ENCODE peak calls at places on chromosome 20, in five cellular contexts. K is gastrocnemius medialis, S is fibroblast of mammary gland, C is Peyer's patch, Y is transverse colon. B is an unnamed sample.

GRCh38 chr20:14664101-14664500 is 326.7 kb upstream of the FLRT3 start:
- DNase-seq in S (no peak), Y (no peak), C (no peak), K (no peak), B (no peak)

GRCh38 chr20:60101201-60101893 is 143.1 kb downstream of the CDH26 start:
- DNase-seq in K (no peak), Y (no peak), S (no peak), C (no peak), B (no peak)

GRCh38 chr20:6924681-6925080 is 157.2 kb downstream of the BMP2 start:
- DNase-seq in K (no peak), Y (no peak), C (no peak), S (no peak), B (no peak)

GRCh38 chr20:7180261-7181045 is 413.0 kb downstream of the BMP2 start:
- DNase-seq in S (peak), K (no peak), Y (no peak), C (no peak), B (no peak)

GRCh38 chr20:37249304-37249703 is 12.3 kb downstream of the GHRH start:
- DNase-seq in Y (no peak), K (no peak), S (no peak), C (no peak), B (no peak)

GRCh38 chr20:1401431-1401907 is 8.6 kb upstream of the FKBP1A start:
- DNase-seq in K (no peak), S (no peak), C (no peak), Y (no peak), B (no peak)

GRCh38 chr20:18057106-18057993 is at the start of gene OVOL2:
- DNase-seq in S (no peak), C (peak), K (no peak), Y (peak), B (no peak)

GRCh38 chr20:34628026-34628425 is 48.9 kb downstream of the PIGU start:
- DNase-seq in Y (no peak), K (no peak), S (no peak), C (no peak), B (no peak)

GRCh38 chr20:40863337-40863919 is 165.2 kb upstream of the TOP1 start:
- DNase-seq in K (no peak), Y (no peak), S (no peak), C (no peak), B (no peak)

GRCh38 chr20:36463212-36464061 is 77.9 kb upstream of the MYL9 start:
- DNase-seq in C (no peak), S (no peak), K (peak), Y (no peak), B (no peak)

GRCh38 chr20:17226410-17227198 is at the start of gene PCSK2:
- DNase-seq in Y (peak), K (no peak), C (no peak), S (peak), B (no peak)

GRCh38 chr20:53866787-53867740 is 203.3 kb downstream of the BCAS1 start:
- DNase-seq in C (no peak), K (no peak), Y (no peak), S (no peak), B (no peak)

GRCh38 chr20:13119583-13119982 is 101.5 kb upstream of the ISM1 start:
- DNase-seq in S (peak), C (peak), K (peak), Y (peak), B (no peak)

GRCh38 chr20:21241400-21241799 is 61.7 kb upstream of the XRN2 start:
- DNase-seq in S (no peak), K (no peak), C (no peak), Y (no peak), B (no peak)

GRCh38 chr20:7696311-7696710 is 243.9 kb downstream of the HAO1 start:
- DNase-seq in Y (no peak), C (no peak), S (peak), K (no peak), B (no peak)

GRCh38 chr20:23887856-23888255 is 8.3 kb upstream of the CST5 start:
- DNase-seq in C (no peak), Y (no peak), S (no peak), K (no peak), B (no peak)

GRCh38 chr20:4415281-4415680 is 306.4 kb upstream of the PRND start:
- DNase-seq in Y (no peak), K (no peak), S (no peak), C (no peak), B (no peak)

GRCh38 chr20:9121211-9121610 is 52.3 kb downstream of the PLCB4 start:
- DNase-seq in Y (no peak), C (no peak), K (no peak), S (no peak), B (no peak)

GRCh38 chr20:59405226-59405815 is 104.9 kb downstream of the EDN3 start:
- DNase-seq in K (no peak), C (no peak), Y (no peak), S (no peak), B (no peak)

GRCh38 chr20:61331542-61331941 is 79.5 kb downstream of the CDH4 start:
- DNase-seq in Y (no peak), K (no peak), S (no peak), C (no peak), B (no peak)

GRCh38 chr20:36744764-36745191 is 1.1 kb downstream of the NDRG3 start:
- DNase-seq in Y (no peak), C (no peak), S (peak), K (peak), B (peak)

GRCh38 chr20:10280016-10280908 is 61.6 kb downstream of the SNAP25 start:
- DNase-seq in C (no peak), K (no peak), S (no peak), Y (no peak), B (no peak)

GRCh38 chr20:23200914-23201313 is 114.8 kb upstream of the CD93 start:
- DNase-seq in Y (peak), K (no peak), S (peak), C (peak), B (no peak)

GRCh38 chr20:47016068-47016664 is 121.5 kb downstream of the EYA2 start:
- DNase-seq in C (no peak), K (no peak), Y (no peak), S (no peak), B (no peak)

GRCh38 chr20:12153616-12154015 is 235.9 kb downstream of the BTBD3 start:
- DNase-seq in C (no peak), K (no peak), Y (no peak), S (peak), B (no peak)

GRCh38 chr20:48777005-48777404 is 50.8 kb downstream of the PREX1 start:
- DNase-seq in K (no peak), Y (no peak), C (no peak), S (no peak), B (no peak)
- H3K4me3 ChIP-seq in K (no peak), Y (no peak), C (no peak), S (no peak), B (no peak)

GRCh38 chr20:57704245-57704644 is 5.6 kb downstream of the PMEPA1 start:
- DNase-seq in C (no peak), S (no peak), K (no peak), Y (no peak), B (no peak)
- H3K4me3 ChIP-seq in C (no peak), S (no peak), K (no peak), Y (no peak), B (peak)

GRCh38 chr20:44401770-44402390 is 46.4 kb downstream of the HNF4A start:
- DNase-seq in Y (no peak), C (no peak), K (no peak), S (no peak), B (no peak)

GRCh38 chr20:44399446-44399845 is 43.9 kb downstream of the HNF4A start:
- DNase-seq in S (no peak), K (no peak), Y (no peak), C (no peak), B (no peak)

GRCh38 chr20:44400671-44401051 is 45.2 kb downstream of the HNF4A start:
- DNase-seq in Y (no peak), K (no peak), S (no peak), C (peak), B (no peak)

GRCh38 chr20:44402391-44403193 is 47.1 kb downstream of the HNF4A start:
- DNase-seq in C (no peak), Y (peak), S (no peak), K (no peak), B (no peak)

GRCh38 chr20:44401052-44401769 is 45.7 kb downstream of the HNF4A start:
- DNase-seq in K (no peak), C (peak), Y (peak), S (no peak), B (no peak)
- H3K4me3 ChIP-seq in K (no peak), C (peak), Y (peak), S (no peak), B (no peak)

GRCh38 chr20:19757487-19757972 is 528 bp upstream of the RIN2 start:
- DNase-seq in C (peak), K (peak), Y (peak), S (peak), B (peak)
- H3K4me3 ChIP-seq in C (peak), K (peak), Y (peak), S (peak), B (peak)

GRCh38 chr20:62651285-62652021 is 9.2 kb downstream of the SLCO4A1 start:
- DNase-seq in S (no peak), Y (peak), K (no peak), C (peak), B (peak)

GRCh38 chr20:62653373-62653772 is 11.1 kb downstream of the SLCO4A1 start:
- DNase-seq in S (no peak), C (no peak), Y (no peak), K (no peak), B (no peak)

GRCh38 chr20:62653951-62654685 is 11.8 kb downstream of the SLCO4A1 start:
- DNase-seq in K (no peak), Y (no peak), C (no peak), S (no peak), B (no peak)

GRCh38 chr20:62652051-62652893 is 10.0 kb downstream of the SLCO4A1 start:
- DNase-seq in C (peak), Y (peak), S (peak), K (peak), B (peak)

DNA sequence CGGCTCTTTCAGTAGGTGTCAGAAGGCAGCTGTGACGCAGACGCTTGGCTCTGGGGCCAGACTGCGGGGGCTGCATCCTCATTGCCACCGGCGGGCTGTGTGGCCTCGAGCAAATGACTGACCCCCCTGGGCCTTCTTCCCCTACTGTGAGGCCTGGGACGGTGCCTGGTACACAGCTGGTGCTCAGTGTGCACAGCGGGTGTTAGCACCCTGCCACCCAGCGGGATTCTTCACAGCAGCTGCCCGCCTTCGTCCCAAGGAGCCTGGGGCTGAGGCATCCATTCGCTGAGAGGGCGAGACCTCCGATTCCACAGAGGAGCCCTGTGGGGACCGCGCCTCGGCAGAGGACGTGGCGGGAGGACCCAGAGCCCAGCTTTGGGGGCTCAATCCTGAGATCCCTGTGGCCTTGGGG is 10.6 kb downstream of the SLCO4A1 start:
- DNase-seq in Y (no peak), S (no peak), C (no peak), K (no peak), B (no peak)
- H3K4me3 ChIP-seq in Y (peak), S (no peak), C (peak), K (peak), B (peak)

GRCh38 chr20:32970115-32970972 is 33.9 kb downstream of the SUN5 start:
- DNase-seq in C (peak), Y (no peak), K (no peak), S (no peak), B (peak)
- H3K4me3 ChIP-seq in C (no peak), Y (no peak), K (no peak), S (no peak), B (no peak)

GRCh38 chr20:63706852-63707557 is 771 bp downstream of the ARFRP1 start:
- DNase-seq in S (peak), K (no peak), C (peak), Y (peak), B (peak)

GRCh38 chr20:63705232-63706026 is 2.3 kb downstream of the ARFRP1 start:
- DNase-seq in S (no peak), K (no peak), C (no peak), Y (no peak), B (peak)

GRCh38 chr20:63707558-63708300 is at the start of the genes ARFRP1 and ZGPAT:
- DNase-seq in K (peak), Y (peak), S (peak), C (peak), B (peak)

GRCh38 chr20:63704749-63705117 is 3.0 kb downstream of the ARFRP1 start:
- DNase-seq in C (no peak), S (no peak), Y (no peak), K (no peak), B (no peak)

GRCh38 chr20:63706027-63706695 is 1.6 kb downstream of the ARFRP1 start:
- DNase-seq in S (no peak), Y (peak), C (no peak), K (no peak), B (peak)
- H3K4me3 ChIP-seq in S (peak), Y (peak), C (no peak), K (peak), B (peak)

GRCh38 chr20:31710423-31711250 is 12.0 kb downstream of the BCL2L1 start:
- DNase-seq in S (no peak), Y (no peak), K (peak), C (no peak), B (no peak)

GRCh38 chr20:31711416-31712111 is 11.1 kb downstream of the BCL2L1 start:
- DNase-seq in C (no peak), Y (no peak), S (no peak), K (no peak), B (no peak)

GRCh38 chr20:31713312-31714049 is 9.2 kb downstream of the BCL2L1 start:
- DNase-seq in S (peak), Y (peak), C (peak), K (peak), B (peak)

GRCh38 chr20:31712112-31712553 is 10.5 kb downstream of the BCL2L1 start:
- DNase-seq in K (peak), C (no peak), S (no peak), Y (no peak), B (no peak)

GRCh38 chr20:31712564-31713311 is 9.9 kb downstream of the BCL2L1 start:
- DNase-seq in S (peak), Y (peak), C (peak), K (peak), B (peak)
- H3K4me3 ChIP-seq in S (peak), Y (peak), C (no peak), K (peak), B (peak)

GRCh38 chr20:2762578-2763131 is 37.8 kb downstream of the CPXM1 start:
- DNase-seq in K (no peak), C (no peak), S (no peak), Y (no peak), B (no peak)

GRCh38 chr20:2763186-2763585 is 37.2 kb downstream of the CPXM1 start:
- DNase-seq in Y (no peak), K (no peak), S (no peak), C (no peak), B (no peak)

GRCh38 chr20:2771631-2772080 is 28.8 kb downstream of the CPXM1 start:
- DNase-seq in Y (no peak), K (no peak), S (no peak), C (no peak), B (no peak)

GRCh38 chr20:2768632-2769015 is 31.8 kb downstream of the CPXM1 start:
- DNase-seq in K (no peak), S (no peak), Y (no peak), C (no peak), B (no peak)

DNA sequence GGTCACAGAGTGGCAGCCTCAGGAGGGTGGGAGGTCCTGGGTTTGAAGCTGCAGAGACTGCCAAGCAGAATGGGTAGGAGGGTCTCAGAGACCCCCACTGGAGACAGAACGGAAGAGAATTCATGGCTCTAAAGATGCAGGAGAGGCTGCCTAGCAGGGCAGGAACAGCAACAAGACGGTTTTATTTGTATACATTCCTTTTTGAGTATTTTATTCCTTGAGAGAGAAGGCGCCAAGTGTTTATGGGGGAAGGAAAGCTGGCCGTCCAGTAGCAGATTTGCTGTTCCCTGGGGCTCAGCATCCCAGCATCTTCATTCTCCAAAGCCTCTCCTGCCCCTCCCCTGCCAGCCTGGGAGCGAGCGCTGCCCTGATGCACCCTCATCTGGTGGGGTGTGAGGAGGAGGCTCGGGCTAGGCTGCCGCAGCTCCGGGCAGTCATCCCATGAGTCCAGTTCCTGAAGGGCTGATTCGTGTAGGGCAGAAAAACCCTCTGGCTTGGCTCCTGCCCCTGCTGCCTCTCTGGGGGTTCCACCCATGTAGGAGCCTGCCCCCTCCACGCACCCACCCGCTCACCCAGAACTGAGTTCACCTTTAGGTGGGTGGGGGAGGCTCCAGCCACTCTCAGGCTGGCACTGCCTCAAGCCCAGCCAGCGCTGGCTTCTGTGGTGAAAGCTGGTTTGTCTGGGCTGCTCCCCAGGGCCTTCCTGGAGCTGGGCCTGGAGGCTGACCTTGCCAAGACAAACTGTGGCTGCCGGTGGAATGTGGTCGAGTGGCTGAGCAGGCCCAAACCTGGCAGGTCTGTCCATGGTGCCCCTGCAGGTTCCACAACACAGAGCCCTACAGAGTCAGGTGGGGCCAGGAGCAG is 32.4 kb downstream of the CPXM1 start:
- DNase-seq in C (no peak), Y (no peak), S (peak), K (no peak), B (peak)
- H3K4me3 ChIP-seq in C (no peak), Y (no peak), S (no peak), K (no peak), B (no peak)

GRCh38 chr20:38673261-38673660 is 51.0 kb upstream of the SLC32A1 start:
- DNase-seq in Y (no peak), K (no peak), C (no peak), S (no peak), B (no peak)
- H3K4me3 ChIP-seq in Y (no peak), K (no peak), C (no peak), S (no peak), B (no peak)

B was measured in tibial artery.